ENCODE peak calls at places on chromosomes 6 and 20, in seven cellular contexts. R is K562, K is GM23338, Z is HCT116, S is HepG2, G is GM12878, V is SK-N-SH. E is an unnamed sample. For H3K36me3, the result is how much of the 10 kb centered on the place peaks cover.

GRCh38 chr6:10163159-10163962 is 251.5 kb downstream of the TFAP2A start:
- DNase-seq in R (no peak), Z (no peak), K (peak), G (no peak), V (no peak), S (no peak), E (no peak)

GRCh38 chr6:137657351-137657911 is 163.2 kb upstream of the OLIG3 start:
- DNase-seq in V (no peak), R (no peak), Z (no peak), G (no peak), K (no peak), S (no peak), E (no peak)

GRCh38 chr6:145547596-145548325 is 187.6 kb downstream of the EPM2A start:
- DNase-seq in G (no peak), K (no peak), S (no peak), Z (no peak), V (no peak), R (no peak), E (no peak)

GRCh38 chr20:36175016-36175415 is 20.5 kb downstream of the EPB41L1 start:
- DNase-seq in Z (no peak), R (no peak), S (no peak), G (no peak), K (no peak), V (peak), E (no peak)

GRCh38 chr20:54217762-54218161 is 9.9 kb downstream of the PFDN4 start:
- DNase-seq in V (no peak), K (peak), R (no peak), S (no peak), Z (no peak), G (no peak), E (no peak)

GRCh38 chr6:33080127-33081089 is 4.6 kb downstream of the HLA-DPB1 start:
- DNase-seq in V (peak), G (no peak), R (peak), S (no peak), Z (no peak), K (peak), E (no peak)

GRCh38 chr6:32175711-32176475 is at the start of gene AGPAT1:
- DNase-seq in Z (peak), V (peak), G (peak), S (peak), K (peak), R (peak), E (no peak)

GRCh38 chr6:152459245-152459644 is 177.9 kb downstream of the SYNE1 start:
- DNase-seq in Z (no peak), G (no peak), S (no peak), K (no peak), R (no peak), V (no peak), E (no peak)

DNA sequence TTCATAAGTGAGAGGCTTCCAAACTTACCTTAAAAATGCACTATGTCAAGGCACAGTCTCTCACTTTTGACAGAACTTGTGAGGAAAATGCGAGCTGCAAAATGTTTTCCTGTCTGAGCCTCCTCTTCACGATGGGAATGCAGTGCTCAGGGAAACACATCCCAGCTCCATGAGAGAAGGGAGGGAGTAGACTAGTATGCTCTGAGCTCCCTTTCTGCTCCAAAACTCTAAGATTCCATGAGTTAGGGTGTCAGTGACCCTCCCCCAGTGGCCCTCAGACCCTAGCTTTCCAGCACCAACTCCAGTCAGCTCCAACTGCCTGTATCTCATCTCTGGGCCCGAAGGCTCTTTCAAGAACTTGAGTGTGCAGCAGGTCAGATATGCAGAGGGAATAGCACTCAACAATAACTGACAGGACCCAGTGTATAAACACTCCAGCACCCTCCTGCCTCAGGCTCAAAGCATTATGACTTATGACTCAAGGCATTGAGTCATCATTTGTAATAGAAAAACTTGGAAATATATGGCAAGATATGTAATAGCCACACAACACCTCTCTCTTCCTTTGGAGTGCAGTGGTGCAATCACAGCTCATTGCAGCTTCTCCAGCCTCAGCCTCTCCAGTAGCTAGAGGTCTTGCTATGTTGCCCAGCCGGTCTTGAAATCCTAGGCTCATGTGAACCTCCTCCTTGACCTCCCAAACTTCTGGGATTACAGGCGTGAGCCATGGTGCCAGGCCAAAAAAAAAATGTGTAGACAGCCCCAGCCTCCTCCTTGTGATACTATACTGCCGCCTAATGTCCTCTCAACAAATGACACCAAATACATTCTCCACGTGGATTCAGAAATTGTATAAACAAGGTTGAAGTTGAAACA is 16.7 kb upstream of the ENTPD6 start:
- DNase-seq in R (peak), S (peak), V (peak), G (no peak), Z (peak), K (peak), E (peak)
- TF ChIP-seq REST in R (no peak), S (no peak), V (no peak), G (no peak), Z (no peak), K (no peak), E (peak)

DNA sequence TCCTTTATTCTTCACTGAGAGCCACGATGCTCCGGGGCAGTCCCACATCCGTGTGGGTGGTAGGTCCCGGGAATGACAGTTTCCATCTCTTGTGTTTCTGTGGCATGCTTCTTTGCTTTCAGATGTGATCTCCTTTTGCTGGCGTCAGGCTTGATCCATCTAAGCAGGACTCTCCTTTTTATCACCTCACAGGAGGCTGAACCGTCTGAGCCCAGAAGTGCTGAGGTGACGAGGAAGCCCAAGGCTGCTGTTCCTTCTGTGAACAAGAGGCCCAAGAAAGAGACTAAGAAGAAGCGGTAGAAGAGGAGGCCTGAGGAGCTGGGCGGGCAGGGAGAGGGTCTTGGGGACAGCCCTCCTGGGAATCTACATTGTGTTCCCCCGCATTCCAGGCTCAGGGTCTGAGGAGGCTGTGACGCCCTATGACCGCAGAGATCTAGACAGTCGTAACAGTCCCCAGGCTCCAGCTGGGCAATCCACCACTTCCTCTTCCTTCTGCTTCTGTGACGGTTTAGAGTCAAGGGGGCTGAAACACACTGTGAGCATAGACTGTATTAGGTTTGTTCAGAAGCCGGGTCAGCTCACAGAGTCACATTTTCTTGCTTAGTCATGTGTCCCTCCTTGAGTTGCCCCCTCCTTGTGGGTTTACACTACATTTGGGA is 26.8 kb downstream of the MANBAL start:
- DNase-seq in G (no peak), R (no peak), S (no peak), K (no peak), V (no peak), Z (no peak), E (no peak)
- H3K27ac ChIP-seq in G (peak), R (peak), S (no peak), K (no peak), V (peak), Z (no peak), E (no peak)

GRCh38 chr6:34240329-34241248 is 3.9 kb downstream of the HMGA1 start:
- DNase-seq in G (no peak), R (peak), S (no peak), V (no peak), K (no peak), Z (no peak), E (no peak)
- H3K36me3 ChIP-seq in G (under half), R (half or more), S (under half), V (under half), K (under half), Z (under half), E (under half)

DNA sequence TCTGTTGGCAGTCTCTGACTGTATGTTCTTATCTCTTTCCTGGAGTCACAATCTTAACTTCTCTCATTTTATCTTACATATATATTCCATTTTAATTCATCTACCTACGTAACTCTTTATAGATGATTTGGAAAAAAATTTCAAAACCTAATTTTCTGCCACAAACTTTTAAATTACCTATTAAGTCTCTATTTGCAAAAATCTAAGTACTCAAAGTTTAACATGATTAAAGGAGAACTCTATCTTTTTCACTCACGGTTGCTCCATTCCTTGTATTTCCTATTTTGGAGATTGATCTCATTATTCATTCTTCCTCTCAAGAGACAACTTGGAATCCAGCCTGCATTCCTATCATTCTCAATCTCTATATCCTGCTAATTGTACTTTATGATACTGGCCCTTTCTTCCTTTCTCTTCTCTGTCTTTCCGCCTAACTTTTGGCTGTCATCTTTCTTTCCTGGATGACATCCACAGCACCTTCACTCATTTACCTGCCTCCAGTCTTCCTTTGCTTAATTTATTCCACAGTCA is 1071.1 kb upstream of the CITED2 start:
- DNase-seq in V (no peak), K (peak), R (no peak), G (no peak), S (no peak), Z (no peak), E (no peak)
- TF ChIP-seq REST in V (no peak), K (no peak), R (no peak), G (no peak), S (no peak), Z (no peak), E (no peak)

GRCh38 chr6:43091020-43091419 is 14.9 kb downstream of the PTK7 start:
- DNase-seq in Z (no peak), G (no peak), V (no peak), S (no peak), K (no peak), R (no peak), E (no peak)

GRCh38 chr6:43092635-43093034 is 16.5 kb downstream of the PTK7 start:
- DNase-seq in R (no peak), K (no peak), S (no peak), Z (no peak), V (no peak), G (no peak), E (no peak)

GRCh38 chr6:43091592-43091991 is 15.5 kb downstream of the PTK7 start:
- DNase-seq in G (no peak), R (no peak), S (no peak), K (no peak), Z (no peak), V (no peak), E (no peak)

GRCh38 chr6:43095939-43096338 is 19.8 kb downstream of the PTK7 start:
- DNase-seq in V (no peak), R (no peak), K (no peak), G (no peak), Z (no peak), S (no peak), E (no peak)

GRCh38 chr6:43093361-43094289 is 17.5 kb downstream of the PTK7 start:
- DNase-seq in G (no peak), S (peak), Z (no peak), R (peak), K (peak), V (no peak), E (peak)
- H3K27ac ChIP-seq in G (no peak), S (peak), Z (no peak), R (peak), K (peak), V (no peak), E (peak)

GRCh38 chr6:150492507-150492906 is 107.2 kb upstream of the PLEKHG1 start:
- DNase-seq in G (no peak), R (peak), V (no peak), K (peak), Z (peak), S (no peak), E (no peak)
- H3K36me3 ChIP-seq in G (under half), R (under half), V (under half), K (under half), Z (under half), S (under half), E (under half)

GRCh38 chr6:43083041-43083669 is 7.0 kb downstream of the PTK7 start:
- DNase-seq in G (no peak), K (no peak), S (no peak), R (no peak), V (no peak), Z (no peak), E (no peak)
- TF ChIP-seq REST in G (no peak), K (no peak), S (no peak), R (no peak), V (no peak), Z (no peak), E (no peak)

GRCh38 chr6:108610270-108610839 is 49.6 kb downstream of the FOXO3 start:
- DNase-seq in S (no peak), K (no peak), V (no peak), R (no peak), G (no peak), Z (no peak), E (no peak)

GRCh38 chr6:108606130-108606797 is 45.5 kb downstream of the FOXO3 start:
- DNase-seq in V (no peak), Z (no peak), K (no peak), R (no peak), G (no peak), S (no peak), E (no peak)

GRCh38 chr6:108608453-108609275 is 47.9 kb downstream of the FOXO3 start:
- DNase-seq in Z (no peak), K (no peak), G (no peak), V (no peak), R (no peak), S (no peak), E (no peak)

GRCh38 chr6:108612852-108613251 is 52.1 kb downstream of the FOXO3 start:
- DNase-seq in Z (no peak), V (no peak), K (no peak), R (no peak), S (no peak), G (no peak), E (no peak)

GRCh38 chr6:108609276-108609769 is 48.6 kb downstream of the FOXO3 start:
- DNase-seq in V (no peak), G (no peak), Z (peak), S (no peak), R (no peak), K (peak), E (no peak)
- H3K27ac ChIP-seq in V (no peak), G (no peak), Z (no peak), S (no peak), R (no peak), K (peak), E (no peak)

DNA sequence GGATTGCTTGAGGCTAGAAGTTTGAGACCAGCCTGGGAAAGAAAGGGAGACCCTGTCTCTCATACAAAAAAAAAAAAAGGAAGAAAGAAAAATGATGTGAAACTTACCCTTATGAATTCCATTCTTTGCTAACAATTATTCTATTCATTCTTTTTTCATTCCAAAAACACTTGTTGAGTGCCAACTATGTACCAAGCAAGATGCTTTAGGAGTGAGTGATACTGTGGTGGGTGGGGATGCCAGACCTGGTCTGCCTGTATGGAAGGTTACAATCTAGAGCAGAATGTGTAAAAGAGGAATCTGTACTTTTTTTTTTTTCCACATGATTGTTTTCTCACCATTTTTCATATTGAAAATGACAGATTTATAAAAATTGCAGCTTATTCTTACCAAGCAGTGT is 73.8 kb upstream of the TULP1 start:
- DNase-seq in G (no peak), Z (no peak), S (no peak), V (no peak), R (no peak), K (no peak), E (no peak)
- H3K36me3 ChIP-seq in G (under half), Z (under half), S (under half), V (under half), R (half or more), K (under half), E (under half)

E was measured in Panc1.